ENCODE peak calls at places on chromosomes 3 and 15, in five cellular contexts. B, Z, T, N and M are unnamed samples.

GRCh38 chr15:89101302-89102191 is 13.3 kb downstream of the ABHD2 start:
- DNase-seq in B (peak; percentile 67), Z (no peak), T (peak; percentile 82), N (no peak), M (peak; percentile 91)

GRCh38 chr3:155236473-155236872 is 57.0 kb downstream of the STRIT1 start:
- DNase-seq in B (no peak), Z (no peak), T (no peak), N (no peak), M (no peak)

GRCh38 chr3:180036678-180037455 is at the start of gene PEX5L:
- DNase-seq in B (peak; percentile 53), Z (no peak), T (peak; percentile 10), N (peak; percentile 87), M (no peak)

GRCh38 chr3:135271562-135272290 is 476.7 kb downstream of the EPHB1 start:
- DNase-seq in B (no peak), Z (no peak), T (no peak), N (no peak), M (no peak)

GRCh38 chr15:37058316-37058985 is 41.9 kb downstream of the MEIS2 start:
- DNase-seq in B (no peak), Z (no peak), T (no peak), N (peak; percentile 76), M (no peak)

GRCh38 chr3:124878561-124879394 is 8.4 kb downstream of the ITGB5 start:
- DNase-seq in B (no peak), Z (no peak), T (peak; percentile 31), N (no peak), M (peak; percentile 83)

GRCh38 chr15:52417501-52417900 is 111.2 kb downstream of the MYO5A start:
- DNase-seq in B (no peak), Z (no peak), T (no peak), N (peak; percentile 51), M (no peak)

GRCh38 chr3:140050977-140051957 is 116.3 kb downstream of the CLSTN2 start:
- DNase-seq in B (no peak), Z (no peak), T (peak; percentile 13), N (peak; percentile 61), M (no peak)

GRCh38 chr3:170753421-170754344 is 116.3 kb downstream of the RPL22L1 start:
- DNase-seq in B (no peak), Z (no peak), T (no peak), N (no peak), M (no peak)

GRCh38 chr3:10285742-10286524 is 6.8 kb downstream of the GHRL start:
- DNase-seq in B (no peak), Z (no peak), T (no peak), N (no peak), M (no peak)

GRCh38 chr15:91278956-91279355 is 178.9 kb downstream of the SV2B start:
- DNase-seq in B (no peak), Z (no peak), T (no peak), N (no peak), M (no peak)

GRCh38 chr3:193992638-193993037 is 143.3 kb upstream of the HES1 start:
- DNase-seq in B (no peak), Z (no peak), T (no peak), N (no peak), M (no peak)

GRCh38 chr3:36919439-36920160 is 25.3 kb downstream of the TRANK1 start:
- DNase-seq in B (no peak), Z (no peak), T (no peak), N (no peak), M (no peak)

GRCh38 chr3:190076601-190077444 is 43.9 kb downstream of the P3H2 start:
- DNase-seq in B (no peak), Z (no peak), T (no peak), N (peak; percentile 96), M (no peak)

GRCh38 chr3:53190659-53191058 is 29.6 kb downstream of the PRKCD start:
- DNase-seq in B (no peak), Z (no peak), T (no peak), N (no peak), M (no peak)

GRCh38 chr3:72337480-72337855 is 510.8 kb downstream of the SHQ1 start:
- DNase-seq in B (no peak), Z (no peak), T (no peak), N (no peak), M (no peak)

GRCh38 chr3:38634133-38634532 is 15.4 kb downstream of the SCN5A start:
- DNase-seq in B (no peak), Z (no peak), T (no peak), N (peak; percentile 83), M (peak; percentile 71)

GRCh38 chr3:59443618-59444292 is 393.9 kb upstream of the CFAP20DC start:
- DNase-seq in B (no peak), Z (no peak), T (no peak), N (no peak), M (no peak)

GRCh38 chr15:63950911-63951481 is 95.3 kb downstream of the DAPK2 start:
- DNase-seq in B (no peak), Z (no peak), T (no peak), N (no peak), M (peak; percentile 49)

GRCh38 chr3:155763870-155764463 is 19.1 kb upstream of the PLCH1 start:
- DNase-seq in B (no peak), Z (no peak), T (no peak), N (no peak), M (no peak)

GRCh38 chr15:52171386-52171785 is 19.8 kb downstream of the GNB5 start:
- DNase-seq in B (no peak), Z (peak; percentile 26), T (no peak), N (peak; percentile 54), M (no peak)

GRCh38 chr3:30492581-30493192 is 113.7 kb upstream of the TGFBR2 start:
- DNase-seq in B (no peak), Z (no peak), T (no peak), N (no peak), M (no peak)

GRCh38 chr3:24740367-24740766 is 245.7 kb upstream of the THRB start:
- DNase-seq in B (no peak), Z (no peak), T (no peak), N (peak; percentile 84), M (no peak)

GRCh38 chr3:149179225-149179624 is 42.4 kb downstream of the CP start:
- DNase-seq in B (no peak), Z (no peak), T (no peak), N (no peak), M (no peak)

GRCh38 chr3:33900809-33901505 is 102.5 kb downstream of the PDCD6IP start:
- DNase-seq in B (no peak), Z (no peak), T (no peak), N (no peak), M (no peak)

GRCh38 chr3:4802903-4803302 is 176.3 kb upstream of the BHLHE40 start:
- DNase-seq in B (no peak), Z (no peak), T (no peak), N (no peak), M (no peak)

DNA sequence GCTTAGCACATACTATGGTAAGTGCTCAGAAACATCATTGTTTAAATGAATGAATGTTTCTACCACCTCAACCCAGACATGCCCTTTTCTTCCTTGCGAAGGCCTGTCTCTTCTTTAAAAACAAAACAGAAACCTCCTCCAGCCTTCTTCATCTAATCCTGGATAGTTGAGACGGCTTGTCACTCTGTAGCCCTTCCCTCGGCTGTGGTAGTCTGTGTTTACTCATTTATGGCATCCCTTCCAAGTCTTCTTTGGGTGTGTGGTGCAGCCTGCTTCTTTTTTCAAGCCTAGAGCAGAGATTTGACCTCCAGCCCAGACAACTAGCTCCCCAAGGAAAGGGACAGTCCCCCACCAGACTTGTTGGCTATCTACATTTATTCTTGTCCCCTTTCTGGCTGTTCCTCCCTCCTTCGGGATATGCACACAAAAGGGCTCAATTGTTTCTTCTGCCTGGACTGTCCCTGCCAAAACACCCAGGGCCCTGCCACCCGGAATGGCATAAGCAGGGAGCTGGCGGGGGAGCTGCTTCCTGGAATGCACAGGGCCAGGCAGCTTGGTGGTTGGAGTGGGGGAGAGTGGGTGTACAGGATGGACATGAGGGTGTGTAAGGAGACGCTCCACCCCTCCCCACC is 67.8 kb downstream of the ITGA11 start:
- DNase-seq in B (no peak), Z (no peak), T (peak; percentile 81), N (no peak), M (peak; percentile 77)
- H3K4me1 ChIP-seq in B (peaks cover 13% of the 10 kb centered on the region), Z (no peaks in the 10 kb centered on the region), T (peaks cover 95% of the 10 kb centered on the region), N (no peaks in the 10 kb centered on the region), M (peaks cover 84% of the 10 kb centered on the region)

GRCh38 chr3:43907508-43907858 is 216.7 kb downstream of the ABHD5 start:
- DNase-seq in B (no peak), Z (no peak), T (no peak), N (no peak), M (no peak)

GRCh38 chr3:43909149-43909548 is 218.4 kb downstream of the ABHD5 start:
- DNase-seq in B (no peak), Z (no peak), T (no peak), N (no peak), M (peak; percentile 62)

GRCh38 chr3:43902415-43902814 is 211.7 kb downstream of the ABHD5 start:
- DNase-seq in B (no peak), Z (no peak), T (no peak), N (no peak), M (no peak)

GRCh38 chr3:43906847-43907507 is 216.2 kb downstream of the ABHD5 start:
- DNase-seq in B (no peak), Z (no peak), T (no peak), N (no peak), M (no peak)

GRCh38 chr3:43905157-43905556 is 214.4 kb downstream of the ABHD5 start:
- DNase-seq in B (no peak), Z (no peak), T (no peak), N (no peak), M (no peak)
- H3K27ac ChIP-seq in B (no peak overlapping the region), Z (no peak overlapping the region), T (no peak overlapping the region), N (no peak overlapping the region), M (no peak overlapping the region)

GRCh38 chr15:56930663-56931313 is 12.3 kb downstream of the TCF12 start:
- DNase-seq in B (no peak), Z (no peak), T (no peak), N (no peak), M (no peak)

GRCh38 chr15:56927816-56928215 is 9.4 kb downstream of the TCF12 start:
- DNase-seq in B (no peak), Z (no peak), T (no peak), N (peak; percentile 88), M (no peak)

GRCh38 chr15:56929933-56930332 is 11.5 kb downstream of the TCF12 start:
- DNase-seq in B (no peak), Z (no peak), T (no peak), N (no peak), M (no peak)

GRCh38 chr15:56931674-56932507 is 13.4 kb downstream of the TCF12 start:
- DNase-seq in B (no peak), Z (peak; percentile 6), T (no peak), N (no peak), M (no peak)

DNA sequence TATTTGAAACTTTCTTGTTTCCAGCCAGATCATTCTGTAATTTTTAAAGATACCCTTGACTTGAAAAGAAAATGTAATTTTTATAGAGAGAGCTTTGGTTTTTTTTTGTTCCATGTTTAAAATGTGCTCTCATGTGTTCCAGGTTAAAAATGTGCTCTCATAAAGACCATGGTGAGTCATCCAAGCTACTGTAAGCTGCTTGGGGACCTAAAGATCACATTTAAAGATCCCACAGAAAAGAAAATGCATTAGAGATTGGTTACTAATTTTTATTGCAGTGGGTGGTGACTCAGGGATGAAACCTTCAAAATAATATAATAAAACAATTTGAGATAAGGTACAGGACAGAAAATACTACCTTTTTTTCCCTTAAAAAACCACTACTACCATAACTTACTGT is 10.9 kb downstream of the TCF12 start:
- DNase-seq in B (no peak), Z (no peak), T (no peak), N (no peak), M (no peak)
- H3K4me1 ChIP-seq in B (no peaks in the 10 kb centered on the region), Z (peaks cover 44% of the 10 kb centered on the region), T (peaks cover 86% of the 10 kb centered on the region), N (no peaks in the 10 kb centered on the region), M (peaks cover 67% of the 10 kb centered on the region)

DNA sequence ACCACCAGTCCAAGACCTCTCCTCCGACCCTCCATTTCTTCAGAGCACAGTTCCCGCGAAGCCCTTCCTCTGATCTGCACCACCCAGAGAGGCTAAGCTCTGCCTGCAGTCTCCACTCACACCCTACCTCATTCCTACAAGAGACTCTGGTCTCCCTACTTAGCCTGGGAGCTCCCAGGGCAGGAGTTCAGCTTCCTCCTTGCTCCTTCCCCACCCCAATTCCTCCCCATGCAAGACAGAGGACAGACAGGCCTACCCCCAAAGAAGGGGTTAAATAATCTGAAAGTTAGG is 12.6 kb upstream of the VIPR1 start:
- DNase-seq in B (peak; percentile 31), Z (no peak), T (no peak), N (no peak), M (peak; percentile 21)
- H3K27ac ChIP-seq in B (peak overlapping the region; percentile 64), Z (no peak overlapping the region), T (peak overlapping the region; percentile 78), N (no peak overlapping the region), M (peak overlapping the region; percentile 69)